ENCODE peak calls at places on chromosome 21, in ten cellular contexts. L, Q, B, G, E, Z, O, N, I and R are unnamed samples.
A peak's percentile ranks its signal among the peaks of the same experiment; 100 is the strongest.

GRCh38 chr21:38804617-38805281 is 980 bp upstream of the ETS2 start:
- DNase-seq in Q (no peak), N (peak; percentile 95), E (no peak), G (peak; percentile 76), O (peak; percentile 61), B (no peak), L (peak; percentile 61), Z (peak; percentile 12), I (peak; percentile 81), R (no peak)

GRCh38 chr21:37644666-37645065 is 271.6 kb downstream of the KCNJ6 start:
- DNase-seq in Z (no peak), Q (peak; percentile 61), O (no peak), E (no peak), I (peak; percentile 30), B (no peak), L (no peak), G (no peak), N (no peak), R (no peak)

GRCh38 chr21:38911523-38912354 is 106.0 kb downstream of the ETS2 start:
- DNase-seq in L (no peak), Z (no peak), O (no peak), Q (no peak), B (no peak), E (no peak), N (peak; percentile 78), I (no peak), G (no peak), R (no peak)

GRCh38 chr21:28783641-28784185 is 209.0 kb downstream of the LTN1 start:
- DNase-seq in Q (no peak), I (no peak), Z (no peak), L (no peak), O (no peak), N (no peak), E (no peak), B (no peak), G (no peak), R (no peak)

GRCh38 chr21:37463083-37463780 is 96.7 kb downstream of the DYRK1A start:
- DNase-seq in L (no peak), Z (no peak), G (no peak), E (peak; percentile 55), N (peak; percentile 51), O (peak; percentile 85), B (peak; percentile 48), Q (peak; percentile 61), I (no peak), R (no peak)

GRCh38 chr21:43282358-43283120 is 113.7 kb downstream of the CRYAA start:
- DNase-seq in E (no peak), O (no peak), I (no peak), L (no peak), G (no peak), Z (no peak), Q (no peak), B (no peak), N (peak; percentile 48), R (no peak)

GRCh38 chr21:37529649-37530048 is 163.1 kb downstream of the DYRK1A start:
- DNase-seq in B (no peak), Z (no peak), G (no peak), Q (no peak), E (no peak), I (no peak), N (no peak), O (no peak), L (no peak), R (no peak)

GRCh38 chr21:39696620-39697019 is 48.4 kb upstream of the IGSF5 start:
- DNase-seq in Z (no peak), G (no peak), I (no peak), L (no peak), Q (no peak), B (no peak), O (peak; percentile 1), E (no peak), N (no peak), R (no peak)

GRCh38 chr21:26949830-26950229 is 17.1 kb downstream of the ADAMTS5 start:
- DNase-seq in I (no peak), L (no peak), G (no peak), B (no peak), Z (no peak), Q (no peak), N (no peak), E (no peak), O (no peak), R (no peak)

GRCh38 chr21:26116456-26117011 is 54.0 kb downstream of the APP start:
- DNase-seq in O (peak; percentile 57), N (no peak), Z (no peak), I (no peak), L (no peak), B (no peak), Q (peak; percentile 97), E (no peak), G (no peak), R (no peak)

GRCh38 chr21:29145837-29146453 is 15.5 kb downstream of the MAP3K7CL start:
- DNase-seq in E (no peak), Q (no peak), N (no peak), L (no peak), I (no peak), B (no peak), G (no peak), O (no peak), Z (no peak), R (no peak)

GRCh38 chr21:31198575-31198974 is 145.5 kb downstream of the TIAM1 start:
- DNase-seq in N (peak; percentile 67), Q (peak; percentile 49), O (peak; percentile 79), I (no peak), B (peak; percentile 33), L (no peak), E (peak; percentile 69), Z (no peak), G (no peak), R (no peak)

GRCh38 chr21:28337319-28337718 is 655.4 kb downstream of the LTN1 start:
- DNase-seq in N (no peak), Z (no peak), O (peak; percentile 86), E (peak; percentile 42), Q (peak; percentile 48), I (no peak), L (no peak), B (no peak), G (no peak), R (no peak)

GRCh38 chr21:32457360-32457840 is 44.9 kb downstream of the EVA1C start:
- DNase-seq in B (no peak), O (peak; percentile 43), Q (no peak), N (peak; percentile 73), L (no peak), Z (no peak), E (no peak), I (peak; percentile 50), G (peak; percentile 35), R (no peak)

GRCh38 chr21:42833859-42834729 is 45.2 kb downstream of the WDR4 start:
- DNase-seq in I (no peak), O (no peak), G (no peak), B (no peak), E (no peak), Z (no peak), N (peak; percentile 39), L (no peak), Q (no peak), R (no peak)

GRCh38 chr21:15825699-15826098 is 95.9 kb downstream of the USP25 start:
- DNase-seq in B (no peak), Z (no peak), N (no peak), L (no peak), E (no peak), O (no peak), I (no peak), Q (no peak), G (no peak), R (no peak)

GRCh38 chr21:15850645-15851044 is 120.9 kb downstream of the USP25 start:
- DNase-seq in E (no peak), Q (no peak), O (peak; percentile 58), N (no peak), I (no peak), B (no peak), L (no peak), G (no peak), Z (no peak), R (no peak)

GRCh38 chr21:31644648-31645047 is 14.8 kb upstream of the SOD1 start:
- DNase-seq in I (no peak), O (no peak), G (no peak), L (no peak), B (no peak), N (no peak), Q (no peak), E (no peak), Z (no peak), R (no peak)

GRCh38 chr21:37128069-37128468 is 55.0 kb downstream of the TTC3 start:
- DNase-seq in Z (no peak), G (no peak), Q (no peak), O (no peak), N (no peak), L (no peak), E (no peak), B (no peak), I (no peak), R (no peak)

GRCh38 chr21:44933199-44933937 is 6.5 kb upstream of the SLX9 start:
- DNase-seq in I (no peak), E (no peak), B (no peak), L (no peak), Z (no peak), O (no peak), G (no peak), Q (no peak), N (no peak), R (no peak)
- H3K4me3 ChIP-seq in I (peak overlapping the region; percentile 63), E (no peak overlapping the region), B (no peak overlapping the region), L (no peak overlapping the region), Z (no peak overlapping the region), O (no peak overlapping the region), G (no peak overlapping the region), Q (no peak overlapping the region), N (peak overlapping the region; percentile 73), R (peak overlapping the region; percentile 66)

DNA sequence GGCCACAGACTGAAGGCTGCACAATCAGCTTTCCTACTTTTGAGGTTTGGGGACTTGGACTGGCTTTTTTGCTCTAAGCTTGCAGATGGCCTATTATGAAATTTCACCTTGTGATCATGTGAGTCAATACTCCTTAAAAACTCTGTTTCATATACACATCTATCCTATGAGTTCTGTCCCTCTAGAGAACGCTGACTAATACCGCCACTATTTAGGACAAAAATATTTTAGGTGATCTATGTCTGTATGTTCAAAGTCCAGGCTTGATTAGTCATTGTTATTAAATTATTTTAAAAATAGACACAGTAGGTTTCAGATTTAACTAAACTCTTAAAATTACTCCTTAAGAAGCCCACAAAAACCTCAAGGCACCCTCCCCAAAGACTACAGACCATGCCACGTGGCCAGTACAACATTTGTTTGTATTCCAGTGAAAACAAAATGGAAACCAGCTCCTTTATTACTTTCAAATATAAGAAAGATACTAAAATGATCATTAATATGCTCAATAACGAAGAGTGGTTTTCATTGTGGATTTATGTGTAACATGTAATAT is 63.1 kb downstream of the TMPRSS15 start:
- DNase-seq in O (peak; percentile 7), Q (no peak), Z (no peak), L (no peak), N (no peak), I (no peak), G (no peak), E (no peak), B (no peak), R (no peak)
- H3K27ac ChIP-seq in O (no peak overlapping the region), Q (no peak overlapping the region), Z (no peak overlapping the region), L (no peak overlapping the region), N (no peak overlapping the region), I (no peak overlapping the region), G (no peak overlapping the region), E (no peak overlapping the region), B (no peak overlapping the region), R (no peak overlapping the region)

GRCh38 chr21:20998456-20998789 is 214 bp downstream of the NCAM2 start:
- DNase-seq in Z (no peak), N (no peak), G (no peak), Q (no peak), E (no peak), B (no peak), I (no peak), O (no peak), L (no peak), R (no peak)
- H3K4me3 ChIP-seq in Z (peak overlapping the region; percentile 40), N (peak overlapping the region; percentile 73), G (peak overlapping the region; percentile 42), Q (no peak overlapping the region), E (no peak overlapping the region), B (peak overlapping the region; percentile 53), I (peak overlapping the region; percentile 64), O (peak overlapping the region; percentile 62), L (peak overlapping the region; percentile 72), R (peak overlapping the region; percentile 71)

GRCh38 chr21:46515109-46515508 is 56.4 kb downstream of the DIP2A start:
- DNase-seq in I (peak; percentile 40), O (peak; percentile 57), E (peak; percentile 18), Q (no peak), N (no peak), B (no peak), L (no peak), Z (no peak), G (peak; percentile 26), R (no peak)
- H3K27ac ChIP-seq in I (no peak overlapping the region), O (no peak overlapping the region), E (no peak overlapping the region), Q (no peak overlapping the region), N (no peak overlapping the region), B (no peak overlapping the region), L (no peak overlapping the region), Z (no peak overlapping the region), G (no peak overlapping the region), R (no peak overlapping the region)